ENCODE peak calls at places on chromosomes 13 and 19, in ten cellular contexts. T is A549; B is heart left ventricle; K is CD4-positive, alpha-beta memory T cell; W is psoas muscle; I is Peyer's patch; Z is GM23338; V is aorta; D is DND-41; Y is left ventricle myocardium inferior. O is an unnamed sample. For H3K4me1, the result is how much of the 10 kb centered on the place peaks cover.

GRCh38 chr13:97225533-97225932 is 3.4 kb downstream of the MBNL2 start:
- DNase-seq in D (no peak), W (no peak), I (no peak), V (no peak), K (no peak), T (no peak), Z (no peak), Y (no peak), B (no peak), O (no peak)

GRCh38 chr19:18119243-18120105 is 21.9 kb downstream of the MAST3 start:
- DNase-seq in T (no peak), K (peak), D (peak), I (peak), V (no peak), Z (peak), Y (no peak), B (no peak), W (no peak), O (no peak)

GRCh38 chr13:40401911-40402776 is 264.3 kb downstream of the FOXO1 start:
- DNase-seq in B (peak), D (no peak), T (peak), Y (peak), K (no peak), V (peak), Z (no peak), I (peak), W (peak), O (peak)

GRCh38 chr19:22882797-22883196 is 50.7 kb downstream of the ZNF723 start:
- DNase-seq in Z (peak), D (peak), K (peak), B (no peak), W (no peak), I (no peak), V (no peak), Y (no peak), T (peak), O (no peak)

GRCh38 chr13:26502826-26503225 is 54.7 kb upstream of the WASF3 start:
- DNase-seq in W (peak), Y (no peak), B (no peak), K (no peak), Z (peak), I (no peak), D (no peak), V (no peak), T (no peak), O (no peak)

GRCh38 chr13:113972451-113973217 is 1.2 kb downstream of the C13orf46 start:
- DNase-seq in W (peak), Z (no peak), B (peak), K (no peak), D (no peak), I (no peak), T (no peak), V (peak), Y (no peak), O (no peak)

GRCh38 chr13:98176777-98177608 is at the start of gene RNF113B:
- DNase-seq in K (no peak), W (no peak), B (no peak), Y (no peak), Z (no peak), D (no peak), V (no peak), T (no peak), I (no peak), O (no peak)

GRCh38 chr19:50238043-50238442 is 34.6 kb downstream of the MYH14 start:
- DNase-seq in Z (no peak), D (no peak), W (no peak), B (no peak), T (no peak), I (no peak), Y (peak), K (no peak), V (no peak), O (no peak)

DNA sequence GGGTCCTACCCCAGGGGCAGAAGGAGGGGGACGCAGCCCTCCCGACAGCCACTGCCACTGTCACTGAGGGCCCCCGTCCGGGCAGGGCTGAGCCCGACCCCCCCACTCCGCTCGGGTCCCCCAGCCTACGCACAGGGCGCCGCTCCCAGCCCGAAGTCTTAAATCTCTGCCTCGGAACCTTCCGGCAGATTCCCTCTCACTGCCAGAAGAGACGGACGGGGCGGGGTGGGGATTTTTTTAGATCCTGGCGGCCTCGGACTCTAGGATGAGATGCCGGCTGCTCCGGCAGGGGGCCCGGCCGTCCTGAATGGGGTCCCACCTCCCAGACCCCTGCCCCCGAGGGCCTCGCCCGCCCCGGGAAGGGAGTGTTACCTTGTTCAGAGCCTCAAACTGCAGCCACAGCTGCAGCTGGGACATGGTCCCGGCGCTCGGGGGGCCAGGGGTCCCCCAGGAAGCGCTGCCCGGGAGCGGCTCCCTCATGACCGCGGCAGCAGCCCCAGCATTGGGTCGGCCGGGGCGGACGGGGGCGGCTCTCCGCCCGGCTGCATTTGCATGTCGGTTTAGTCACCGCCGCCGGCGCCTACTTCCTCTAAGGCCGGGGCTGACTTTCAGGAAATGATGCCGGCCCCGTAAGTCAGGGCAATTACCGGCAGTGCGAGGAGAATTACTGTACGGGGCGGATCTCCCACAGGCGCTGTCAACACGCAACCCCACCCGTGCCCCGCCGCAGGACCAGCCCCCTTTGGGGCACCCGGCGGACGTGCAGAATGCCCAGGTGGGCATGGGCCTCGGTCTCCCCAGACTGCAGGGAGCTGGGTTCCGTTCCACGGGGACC is 28.1 kb downstream of the GPX4 start:
- DNase-seq in Z (peak), W (peak), B (peak), Y (peak), T (peak), I (peak), D (peak), K (peak), V (peak), O (no peak)
- H3K4me1 ChIP-seq in Z (under half), W (under half), B (under half), Y (half or more), T (under half), I (half or more), D (under half), K (half or more), V (under half), O (under half)

DNA sequence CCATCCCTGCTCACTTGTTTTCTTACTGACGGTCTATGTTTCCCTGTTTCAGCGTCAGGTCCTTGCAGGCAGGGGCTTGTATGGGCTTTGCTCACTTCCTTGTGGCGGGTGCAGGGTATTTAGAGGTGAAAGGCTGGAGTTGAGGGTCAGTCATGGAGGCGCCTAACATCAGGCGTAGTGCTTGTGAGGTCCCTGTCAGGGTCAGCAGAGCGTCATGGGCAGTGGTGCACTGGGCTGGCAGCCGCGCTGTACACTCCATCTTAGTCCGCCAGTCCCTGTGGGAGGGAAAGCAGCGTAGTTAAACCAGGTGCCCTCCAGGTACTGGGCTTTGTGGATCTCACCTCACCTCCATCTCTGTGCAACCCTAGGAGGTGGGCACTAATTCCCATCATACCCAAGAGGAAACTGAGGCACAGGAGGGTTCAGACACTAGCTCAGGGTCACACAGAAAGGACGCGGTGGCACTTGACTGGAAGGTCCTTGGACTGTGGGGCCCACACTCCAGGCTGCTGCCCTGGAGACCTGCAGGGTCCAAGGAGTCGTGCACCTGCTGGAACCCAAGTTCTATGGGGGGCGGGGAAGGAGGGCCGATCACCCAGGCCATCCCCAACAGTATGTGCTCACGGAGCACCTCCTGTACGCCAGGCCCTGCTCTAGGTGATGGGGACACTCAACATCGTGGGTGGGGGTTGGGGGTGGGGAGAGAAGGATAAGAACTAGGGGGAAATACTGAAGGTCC is 4.6 kb downstream of the GRAMD1A start:
- DNase-seq in V (no peak), Z (no peak), I (no peak), D (no peak), W (no peak), K (no peak), T (no peak), B (no peak), Y (no peak), O (no peak)
- H3K4me1 ChIP-seq in V (under half), Z (under half), I (under half), D (under half), W (under half), K (half or more), T (half or more), B (under half), Y (half or more), O (under half)

DNA sequence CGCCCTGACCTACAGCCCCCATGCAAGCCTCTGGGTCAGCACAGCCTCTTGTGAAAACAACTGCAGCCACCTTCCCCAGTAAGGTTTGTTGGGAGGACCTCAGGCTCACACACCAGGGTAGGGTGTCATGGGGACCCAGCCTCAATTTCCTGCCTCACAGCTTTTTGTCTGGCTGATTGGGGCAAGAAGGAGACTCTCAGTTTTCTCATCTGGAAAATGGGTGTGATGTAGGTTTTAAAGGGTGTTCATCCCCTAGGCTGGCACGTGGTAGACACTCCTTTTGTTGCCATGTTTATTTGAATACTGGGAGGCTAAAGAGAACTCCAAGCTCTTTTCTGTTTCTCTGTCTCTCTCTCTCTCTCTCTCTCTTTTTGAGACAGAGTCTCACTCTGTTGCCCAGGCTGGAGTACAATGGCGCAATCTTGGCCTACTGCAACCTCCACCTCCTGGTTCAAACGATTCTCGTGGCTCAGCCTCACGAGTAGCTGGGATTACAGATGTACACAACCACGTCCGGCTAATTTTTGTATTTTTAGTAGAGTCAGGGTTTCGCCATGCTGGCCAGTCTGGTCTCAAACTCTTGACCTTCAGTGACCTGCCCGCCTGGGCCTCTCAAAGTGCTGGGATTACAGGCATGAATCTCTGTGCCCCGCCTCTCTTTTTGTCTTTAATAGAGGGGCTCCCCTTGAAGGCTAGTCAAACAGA is 18.2 kb upstream of the PLAUR start:
- DNase-seq in B (no peak), I (no peak), V (no peak), W (no peak), K (no peak), T (no peak), D (no peak), Z (no peak), Y (no peak), O (no peak)
- H3K4me1 ChIP-seq in B (under half), I (under half), V (under half), W (under half), K (under half), T (under half), D (under half), Z (under half), Y (under half), O (under half)

DNA sequence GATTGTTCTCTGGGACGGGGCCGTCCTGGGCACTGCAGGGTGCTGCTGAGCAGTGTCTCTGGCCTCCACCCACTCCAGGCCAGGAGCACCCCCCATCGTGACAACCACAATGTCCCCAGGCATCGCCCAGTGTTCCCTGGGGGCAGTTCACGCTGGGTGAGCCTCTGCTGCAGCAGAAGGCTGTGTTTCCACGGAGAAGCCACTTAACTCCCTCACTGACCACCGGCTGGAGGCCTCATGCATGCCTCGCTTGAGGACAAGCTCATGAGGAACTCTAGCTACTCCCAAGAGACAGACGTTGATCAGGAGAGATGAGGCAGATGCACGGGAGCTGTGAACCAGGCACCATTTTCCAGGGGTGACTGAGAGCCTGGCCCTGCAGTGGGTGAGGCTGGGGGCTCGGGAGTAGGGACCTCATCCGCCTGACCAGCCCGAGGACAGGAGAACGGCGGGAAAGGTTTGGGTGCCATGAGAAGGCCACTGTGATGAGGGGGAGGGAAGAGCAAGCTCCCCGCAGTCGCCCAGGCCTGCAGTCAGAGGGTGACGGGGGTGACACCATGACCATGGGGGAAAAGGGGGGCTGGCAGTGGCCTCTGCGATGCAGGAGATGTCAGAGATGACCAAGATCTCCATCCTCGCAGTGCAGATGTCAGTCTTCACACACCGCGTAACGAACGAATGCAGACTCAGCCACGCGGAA is 5.1 kb downstream of the SLC39A3 start:
- DNase-seq in V (no peak), I (no peak), W (no peak), T (no peak), B (no peak), Y (no peak), K (no peak), D (no peak), Z (no peak), O (no peak)
- H3K4me1 ChIP-seq in V (under half), I (under half), W (under half), T (under half), B (under half), Y (under half), K (under half), D (under half), Z (under half), O (under half)

GRCh38 chr13:104522235-104523072 is 1456.2 kb upstream of the SLC10A2 start:
- DNase-seq in D (no peak), K (no peak), T (no peak), B (peak), Z (no peak), W (no peak), V (no peak), Y (peak), I (no peak), O (no peak)
- H3K4me1 ChIP-seq in D (under half), K (under half), T (under half), B (under half), Z (under half), W (under half), V (under half), Y (under half), I (under half), O (under half)

GRCh38 chr19:42279148-42279901 is 10.3 kb downstream of the CIC start:
- DNase-seq in I (no peak), T (no peak), D (no peak), K (no peak), Y (no peak), V (no peak), W (no peak), B (no peak), Z (peak), O (no peak)
- H3K4me1 ChIP-seq in I (under half), T (under half), D (under half), K (half or more), Y (half or more), V (under half), W (half or more), B (half or more), Z (under half), O (under half)

O was measured in HAP-1.